ENCODE peak calls at places on chromosomes 5 and 9, in five cellular contexts. N, F, Z, P and U are unnamed samples.

GRCh38 chr9:18351216-18351615 is 122.7 kb upstream of the ADAMTSL1 start:
- DNase-seq in N (no peak), F (no peak), Z (no peak), P (no peak), U (no peak)

GRCh38 chr5:140293091-140293996 is 9.6 kb downstream of the PFDN1 start:
- DNase-seq in N (no peak), F (no peak), Z (no peak), P (no peak), U (no peak)

GRCh38 chr5:77022511-77023417 is 7.4 kb upstream of the AGGF1 start:
- DNase-seq in N (no peak), F (no peak), Z (no peak), P (no peak), U (no peak)

GRCh38 chr5:171571663-171572062 is 152.2 kb downstream of the FGF18 start:
- DNase-seq in N (no peak), F (peak; percentile 25), Z (no peak), P (no peak), U (no peak)

GRCh38 chr5:88660947-88661869 is 221.8 kb downstream of the MEF2C start:
- DNase-seq in N (no peak), F (peak; percentile 84), Z (peak; percentile 89), P (no peak), U (peak; percentile 83)

GRCh38 chr9:98536542-98537173 is 172.1 kb downstream of the GABBR2 start:
- DNase-seq in N (no peak), F (peak; percentile 29), Z (peak; percentile 50), P (no peak), U (peak; percentile 59)

GRCh38 chr5:74030371-74030770 is 404.4 kb downstream of the ARHGEF28 start:
- DNase-seq in N (no peak), F (no peak), Z (no peak), P (no peak), U (no peak)

GRCh38 chr9:15136646-15137045 is 170.4 kb downstream of the TTC39B start:
- DNase-seq in N (no peak), F (peak; percentile 21), Z (no peak), P (no peak), U (no peak)

GRCh38 chr9:75039006-75039405 is 10.9 kb upstream of the CARNMT1 start:
- DNase-seq in N (peak; percentile 75), F (no peak), Z (no peak), P (no peak), U (no peak)

GRCh38 chr5:87829214-87829551 is 416.5 kb upstream of the CCNH start:
- DNase-seq in N (no peak), F (peak; percentile 14), Z (no peak), P (peak; percentile 86), U (no peak)

GRCh38 chr9:110291921-110292575 is 35.7 kb upstream of the TXN start:
- DNase-seq in N (no peak), F (no peak), Z (no peak), P (no peak), U (no peak)

GRCh38 chr5:120465281-120465961 is 1.3 kb downstream of the PRR16 start:
- DNase-seq in N (no peak), F (no peak), Z (peak; percentile 19), P (no peak), U (no peak)

GRCh38 chr5:55997742-55998351 is 3.1 kb upstream of the IL6ST start:
- DNase-seq in N (no peak), F (peak; percentile 46), Z (no peak), P (no peak), U (no peak)

GRCh38 chr5:89946514-89946913 is 463.0 kb downstream of the CETN3 start:
- DNase-seq in N (no peak), F (no peak), Z (no peak), P (no peak), U (no peak)

GRCh38 chr5:36688722-36689121 is 82.3 kb downstream of the SLC1A3 start:
- DNase-seq in N (no peak), F (peak; percentile 34), Z (no peak), P (no peak), U (no peak)

GRCh38 chr5:128284236-128284635 is 200.7 kb downstream of the SLC12A2 start:
- DNase-seq in N (no peak), F (no peak), Z (no peak), P (no peak), U (no peak)

GRCh38 chr9:30197954-30198353 is 2186.5 kb upstream of the ACO1 start:
- DNase-seq in N (no peak), F (peak; percentile 52), Z (no peak), P (no peak), U (no peak)

GRCh38 chr9:80650964-80651555 is 1038.3 kb downstream of the TLE1 start:
- DNase-seq in N (peak; percentile 11), F (no peak), Z (no peak), P (no peak), U (no peak)

GRCh38 chr5:112253478-112254250 is 165.4 kb downstream of the EPB41L4A start:
- DNase-seq in N (no peak), F (no peak), Z (no peak), P (peak; percentile 7), U (no peak)

GRCh38 chr9:92716557-92716956 is 46.6 kb upstream of the IPPK start:
- DNase-seq in N (no peak), F (peak; percentile 42), Z (peak; percentile 88), P (peak; percentile 77), U (peak; percentile 84)

GRCh38 chr5:158832096-158832495 is 267.6 kb downstream of the EBF1 start:
- DNase-seq in N (no peak), F (peak; percentile 12), Z (no peak), P (no peak), U (no peak)

GRCh38 chr9:69412741-69413150 is 87.7 kb downstream of the ENTREP1 start:
- DNase-seq in N (peak; percentile 30), F (peak; percentile 62), Z (no peak), P (no peak), U (no peak)

GRCh38 chr9:107208121-107208520 is 75.0 kb upstream of the RAD23B start:
- DNase-seq in N (no peak), F (no peak), Z (no peak), P (no peak), U (no peak)

GRCh38 chr9:85310531-85311070 is 431.2 kb downstream of the AGTPBP1 start:
- DNase-seq in N (no peak), F (no peak), Z (no peak), P (no peak), U (no peak)

GRCh38 chr5:9494321-9494720 is 51.6 kb downstream of the SEMA5A start:
- DNase-seq in N (no peak), F (no peak), Z (no peak), P (no peak), U (no peak)

GRCh38 chr5:172541119-172541763 is 86.9 kb upstream of the SH3PXD2B start:
- DNase-seq in N (no peak), F (no peak), Z (no peak), P (no peak), U (no peak)

GRCh38 chr5:121962347-121962670 is 534 bp downstream of the SRFBP1 start:
- DNase-seq in N (no peak), F (no peak), Z (peak; percentile 33), P (no peak), U (peak; percentile 16)

GRCh38 chr5:151196556-151197290 is 27.2 kb downstream of the CCDC69 start:
- DNase-seq in N (no peak), F (no peak), Z (peak; percentile 36), P (no peak), U (peak; percentile 46)

GRCh38 chr9:94228616-94229015 is 30.5 kb upstream of the ZNF169 start:
- DNase-seq in N (no peak), F (no peak), Z (no peak), P (no peak), U (no peak)

DNA sequence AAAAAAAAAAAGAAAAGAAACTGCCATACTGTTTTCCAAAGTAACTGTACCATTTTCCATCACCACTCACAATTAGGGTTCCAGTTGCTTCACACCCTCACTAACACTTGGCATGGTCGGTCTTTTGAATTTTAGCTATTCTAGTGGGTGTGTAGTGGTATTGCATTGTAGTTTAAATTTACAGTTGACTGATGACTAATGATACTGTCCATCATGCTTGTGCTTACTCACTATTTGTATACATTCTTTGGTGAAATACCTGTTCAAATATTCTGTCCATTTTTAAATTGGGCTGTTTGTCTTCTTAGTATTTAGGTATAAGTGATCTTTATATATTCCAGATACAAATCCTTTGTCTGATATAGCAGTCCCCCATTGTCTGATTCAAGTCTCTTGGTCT is 36.2 kb upstream of the ZNF169 start:
- DNase-seq in N (no peak), F (no peak), Z (no peak), P (no peak), U (no peak)
- TF ChIP-seq CTCF in N (no peak), F (no peak), Z (no peak), P (no peak), U (no peak)

GRCh38 chr5:110333384-110333783 is 393.1 kb downstream of the TMEM232 start:
- DNase-seq in N (no peak), F (peak; percentile 4), Z (no peak), P (no peak), U (no peak)
- TF ChIP-seq CTCF in N (no peak), F (no peak), Z (peak; percentile 8), P (no peak), U (peak; percentile 15)

DNA sequence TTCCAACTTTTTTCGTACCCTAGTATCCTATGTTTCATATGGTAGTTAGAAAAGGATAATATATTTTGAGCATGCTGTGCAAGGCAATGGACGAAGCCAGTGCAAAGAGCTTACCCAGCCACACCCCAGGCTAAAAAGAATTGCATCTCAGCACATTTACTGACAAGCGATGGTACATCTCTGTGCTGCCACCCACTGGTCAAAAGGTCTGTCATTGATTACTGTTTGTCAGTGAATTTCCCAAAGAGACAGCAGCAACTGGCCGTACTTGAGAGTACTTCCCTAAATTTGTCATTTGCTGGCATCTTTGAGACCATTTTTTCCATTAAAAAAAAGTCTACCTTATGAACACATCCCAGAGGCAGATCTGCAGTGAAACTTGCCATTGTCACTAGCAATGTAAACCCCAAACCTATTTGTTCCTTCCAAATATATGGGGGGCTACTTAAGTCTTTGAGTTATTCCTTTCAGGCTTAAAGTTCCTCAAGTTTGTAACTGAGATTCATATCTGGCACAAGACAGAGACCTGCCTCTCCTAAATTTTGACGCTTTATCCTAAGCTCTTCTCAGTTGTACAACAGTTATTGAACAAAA is 184.3 kb downstream of the CTNND2 start:
- DNase-seq in N (no peak), F (peak; percentile 51), Z (peak; percentile 11), P (peak; percentile 50), U (no peak)
- TF ChIP-seq CTCF in N (no peak), F (no peak), Z (peak; percentile 58), P (no peak), U (peak; percentile 31)

GRCh38 chr5:148312159-148312558 is at the start of gene SPINK7:
- DNase-seq in N (no peak), F (no peak), Z (no peak), P (no peak), U (no peak)

GRCh38 chr5:148309019-148309418 is 3.2 kb upstream of the SPINK7 start:
- DNase-seq in N (no peak), F (no peak), Z (no peak), P (no peak), U (no peak)

GRCh38 chr5:148311516-148311915 is 707 bp upstream of the SPINK7 start:
- DNase-seq in N (no peak), F (no peak), Z (no peak), P (no peak), U (no peak)

GRCh38 chr5:148309746-148310145 is 2.5 kb upstream of the SPINK7 start:
- DNase-seq in N (no peak), F (no peak), Z (no peak), P (no peak), U (no peak)

DNA sequence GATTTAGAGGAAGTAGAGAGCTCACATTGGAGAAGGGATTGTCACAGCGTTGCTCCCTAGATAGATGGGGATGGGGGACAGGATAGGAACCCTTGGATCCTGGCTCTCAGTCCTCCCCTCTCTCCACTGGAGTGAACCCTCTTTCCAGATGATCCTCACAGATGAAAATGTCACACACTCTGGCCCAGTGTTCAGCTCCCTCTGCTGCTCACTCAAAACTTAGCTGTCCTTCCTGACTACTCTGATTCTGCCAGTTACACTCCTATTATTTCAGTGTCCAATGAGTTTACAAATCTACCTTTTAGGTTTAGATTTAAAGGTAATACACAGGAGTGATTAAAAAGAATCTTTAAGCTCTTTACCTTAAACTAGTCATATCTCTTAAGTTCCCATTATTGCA is 5.8 kb upstream of the SPINK7 start:
- DNase-seq in N (no peak), F (no peak), Z (no peak), P (no peak), U (no peak)
- TF ChIP-seq CTCF in N (no peak), F (no peak), Z (no peak), P (no peak), U (no peak)